ENCODE peak calls at places on chromosomes 6 and 20, in six cellular contexts. V, L, P, H, R and A are unnamed samples.

GRCh38 chr6:53293691-53294090 is 55.1 kb downstream of the ELOVL5 start:
- DNase-seq in P (no peak), H (no peak), V (no peak), L (no peak), R (no peak), A (no peak)

GRCh38 chr20:17825949-17826843 is 126.4 kb downstream of the BANF2 start:
- DNase-seq in V (peak), L (no peak), P (no peak), R (no peak), H (no peak), A (no peak)

GRCh38 chr6:119027465-119027864 is 51.0 kb downstream of the FAM184A start:
- DNase-seq in H (no peak), L (no peak), V (no peak), R (no peak), P (no peak), A (no peak)

GRCh38 chr6:35238843-35239289 is 20.7 kb upstream of the ZNF76 start:
- DNase-seq in P (peak), V (no peak), R (no peak), L (no peak), H (no peak), A (no peak)

GRCh38 chr6:15266423-15266996 is 20.6 kb downstream of the JARID2 start:
- DNase-seq in V (no peak), P (no peak), L (peak), H (no peak), R (no peak), A (no peak)

GRCh38 chr20:839626-840025 is 6.1 kb downstream of the FAM110A start:
- DNase-seq in P (no peak), R (no peak), V (no peak), L (no peak), H (no peak), A (no peak)

GRCh38 chr6:38794682-38795081 is 79.6 kb downstream of the DNAH8 start:
- DNase-seq in V (no peak), H (no peak), R (no peak), L (no peak), P (no peak), A (no peak)

GRCh38 chr20:46995561-46996142 is 101.0 kb downstream of the EYA2 start:
- DNase-seq in P (no peak), L (peak), V (no peak), R (no peak), H (no peak), A (no peak)

GRCh38 chr20:36121981-36122930 is 32.3 kb upstream of the EPB41L1 start:
- DNase-seq in L (no peak), V (no peak), P (no peak), H (no peak), R (peak), A (no peak)

GRCh38 chr6:166097914-166098522 is 69.6 kb downstream of the TBXT start:
- DNase-seq in H (peak), L (no peak), R (peak), P (peak), V (peak), A (peak)

GRCh38 chr6:106849130-106849529 is 125.4 kb downstream of the CD24 start:
- DNase-seq in P (no peak), R (no peak), L (no peak), H (no peak), V (no peak), A (no peak)

GRCh38 chr6:40714576-40715500 is 127.7 kb upstream of the LRFN2 start:
- DNase-seq in P (no peak), L (no peak), V (no peak), R (no peak), H (no peak), A (no peak)

GRCh38 chr20:47316776-47317126 is 39.7 kb downstream of the ZMYND8 start:
- DNase-seq in L (no peak), R (no peak), P (no peak), H (no peak), V (no peak), A (no peak)